ENCODE peak calls at places on chromosomes 1 and 21, in four cellular contexts. W is IMR-90, N is K562, L is GM12878. I is an unnamed sample. For H3K27me3, the result is how much of the 10 kb centered on the place peaks cover.

GRCh38 chr1:95384570-95384969 is 150.6 kb downstream of the RWDD3 start:
- DNase-seq in N (peak), W (peak), L (no peak), I (no peak)

GRCh38 chr1:28927442-28928305 is 13.3 kb downstream of the EPB41 start:
- DNase-seq in L (peak), N (peak), W (peak), I (peak)

GRCh38 chr1:31791131-31791858 is 24.5 kb downstream of the SPOCD1 start:
- DNase-seq in N (no peak), L (no peak), W (no peak), I (no peak)

GRCh38 chr1:45552309-45552708 is 1.7 kb downstream of the AKR1A1 start:
- DNase-seq in L (no peak), W (no peak), N (no peak), I (no peak)

GRCh38 chr1:156119503-156120209 is 5.1 kb downstream of the LMNA start:
- DNase-seq in N (peak), L (no peak), W (peak), I (no peak)

GRCh38 chr1:236854602-236854978 is 59.5 kb downstream of the MTR start:
- DNase-seq in N (no peak), W (peak), L (no peak), I (no peak)

GRCh38 chr1:226217273-226217672 is 6.2 kb upstream of the MIXL1 start:
- DNase-seq in W (peak), N (no peak), L (no peak), I (no peak)

GRCh38 chr21:38171723-38172344 is 85.0 kb upstream of the KCNJ15 start:
- DNase-seq in W (peak), L (no peak), N (no peak), I (no peak)

GRCh38 chr1:201262963-201263608 is 20.2 kb upstream of the PKP1 start:
- DNase-seq in W (no peak), N (no peak), L (no peak), I (peak)

GRCh38 chr1:64983110-64983509 is 16.8 kb upstream of the JAK1 start:
- DNase-seq in L (no peak), W (peak), N (no peak), I (peak)

GRCh38 chr1:99005537-99005942 is 879 bp upstream of the PLPPR5 start:
- DNase-seq in W (no peak), N (no peak), L (no peak), I (peak)

GRCh38 chr1:99005142-99005491 is 456 bp upstream of the PLPPR5 start:
- DNase-seq in W (no peak), L (no peak), N (no peak), I (no peak)

GRCh38 chr1:99007366-99007765 is 2.7 kb upstream of the PLPPR5 start:
- DNase-seq in W (no peak), L (no peak), N (no peak), I (no peak)

GRCh38 chr1:99003911-99004269 is 771 bp downstream of the PLPPR5 start:
- DNase-seq in N (no peak), L (no peak), W (no peak), I (peak)

GRCh38 chr1:99004270-99005141 is at the start of gene PLPPR5:
- DNase-seq in L (no peak), W (peak), N (no peak), I (peak)
- H3K4me3 ChIP-seq in L (no peak), W (peak), N (no peak), I (peak)

GRCh38 chr1:208631057-208631456 is 386.9 kb upstream of the PLXNA2 start:
- DNase-seq in L (no peak), W (no peak), N (no peak), I (no peak)

GRCh38 chr1:208628298-208628914 is 384.2 kb upstream of the PLXNA2 start:
- DNase-seq in W (no peak), N (no peak), L (no peak), I (no peak)

DNA sequence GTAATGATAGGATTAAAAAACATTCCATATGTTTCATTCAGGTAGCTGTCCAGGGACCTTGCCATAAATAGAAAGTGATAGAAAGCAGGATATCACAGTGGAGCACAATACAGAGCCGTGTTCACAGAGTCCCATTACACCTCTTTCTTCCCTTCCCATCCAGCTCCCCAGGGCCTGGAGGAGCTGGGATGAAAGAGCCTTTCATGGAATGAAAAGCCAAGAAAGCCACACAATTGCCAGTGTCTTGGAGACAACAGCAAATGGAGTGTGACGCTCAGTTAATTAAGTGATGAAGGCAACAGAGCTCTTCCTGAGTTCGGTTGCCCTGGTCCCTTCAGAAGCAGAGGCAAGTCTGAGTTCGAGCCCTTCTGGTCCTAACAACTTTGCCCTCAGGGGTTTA is 387.3 kb upstream of the PLXNA2 start:
- DNase-seq in N (no peak), L (no peak), W (no peak), I (no peak)
- TF ChIP-seq RCOR1 in N (no peak), L (no peak), W (no peak), I (no peak)

GRCh38 chr21:45613881-45614280 is 29.6 kb upstream of the PCBP3 start:
- DNase-seq in W (no peak), L (no peak), N (no peak), I (no peak)
- H3K27me3 ChIP-seq in W (under half), L (under half), N (half or more), I (under half)

DNA sequence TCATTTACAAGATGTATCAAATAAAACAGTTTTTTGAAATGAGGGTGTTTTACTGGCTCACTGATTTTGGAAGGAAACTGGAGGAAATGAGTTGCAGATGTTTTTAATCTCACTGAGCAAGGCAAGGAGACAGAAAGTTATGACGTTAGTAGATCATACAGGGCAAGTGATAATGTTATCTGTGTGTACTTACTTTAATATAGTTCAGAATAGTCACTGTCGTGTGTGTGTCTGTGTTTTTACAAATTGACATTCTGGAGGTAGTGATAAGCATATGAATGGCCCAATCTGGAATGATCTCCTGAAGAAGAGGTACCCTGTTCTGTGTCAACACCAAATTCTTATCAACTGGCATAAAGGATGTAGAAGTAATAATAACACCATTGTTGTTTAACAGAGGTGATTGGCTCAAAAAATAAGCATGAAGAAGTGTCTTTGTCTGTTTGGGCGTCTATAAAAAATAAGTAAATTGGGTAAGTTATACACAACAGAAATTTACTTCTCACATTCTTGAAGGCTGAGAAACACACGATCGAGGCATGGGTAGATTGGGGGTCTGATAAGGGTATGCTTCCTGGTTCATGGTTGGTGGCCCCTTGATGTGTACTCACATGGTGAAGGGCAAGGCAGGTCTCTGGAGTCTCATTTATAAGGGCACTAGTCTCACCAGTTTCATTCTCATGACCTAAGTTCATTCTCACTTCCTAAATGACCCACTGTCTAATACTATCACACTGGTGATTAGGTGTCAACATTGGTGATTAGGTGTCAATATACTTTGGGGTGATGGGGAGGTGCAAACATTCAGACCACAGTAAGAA is 2.1 kb upstream of the GBP4 start:
- DNase-seq in W (no peak), L (peak), N (no peak), I (peak)
- H3K4me3 ChIP-seq in W (no peak), L (no peak), N (no peak), I (no peak)

DNA sequence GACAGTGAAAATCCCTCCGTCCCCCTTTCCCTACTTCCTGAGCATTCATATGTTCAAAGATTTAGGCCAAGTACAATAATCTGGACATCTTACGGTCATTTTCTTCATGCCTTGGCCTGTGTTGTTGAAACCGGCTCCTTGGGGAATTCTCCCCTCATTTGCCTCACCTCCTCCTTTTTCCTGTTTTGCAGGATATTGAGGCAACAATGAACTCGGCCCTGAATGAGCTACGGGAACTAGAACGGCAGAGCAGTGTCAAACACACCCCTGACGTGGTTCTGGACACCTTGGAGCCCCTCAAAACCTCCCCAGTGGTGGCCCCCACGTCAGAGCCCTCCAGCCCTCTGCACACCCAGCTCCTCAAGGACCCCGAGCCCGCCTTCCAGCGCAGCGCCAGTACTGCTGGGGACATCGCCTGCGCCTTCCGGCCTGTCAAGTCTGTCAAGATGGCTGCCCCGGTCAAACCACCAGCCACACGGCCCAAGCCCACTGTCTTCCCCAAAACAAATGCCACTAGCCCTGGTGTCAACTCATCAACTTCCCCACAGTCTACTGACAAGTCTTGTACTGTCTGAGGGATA is 9.3 kb upstream of the IKBKE start:
- DNase-seq in L (no peak), N (no peak), W (no peak), I (no peak)
- TF ChIP-seq RCOR1 in L (no peak), N (no peak), W (no peak), I (no peak)

DNA sequence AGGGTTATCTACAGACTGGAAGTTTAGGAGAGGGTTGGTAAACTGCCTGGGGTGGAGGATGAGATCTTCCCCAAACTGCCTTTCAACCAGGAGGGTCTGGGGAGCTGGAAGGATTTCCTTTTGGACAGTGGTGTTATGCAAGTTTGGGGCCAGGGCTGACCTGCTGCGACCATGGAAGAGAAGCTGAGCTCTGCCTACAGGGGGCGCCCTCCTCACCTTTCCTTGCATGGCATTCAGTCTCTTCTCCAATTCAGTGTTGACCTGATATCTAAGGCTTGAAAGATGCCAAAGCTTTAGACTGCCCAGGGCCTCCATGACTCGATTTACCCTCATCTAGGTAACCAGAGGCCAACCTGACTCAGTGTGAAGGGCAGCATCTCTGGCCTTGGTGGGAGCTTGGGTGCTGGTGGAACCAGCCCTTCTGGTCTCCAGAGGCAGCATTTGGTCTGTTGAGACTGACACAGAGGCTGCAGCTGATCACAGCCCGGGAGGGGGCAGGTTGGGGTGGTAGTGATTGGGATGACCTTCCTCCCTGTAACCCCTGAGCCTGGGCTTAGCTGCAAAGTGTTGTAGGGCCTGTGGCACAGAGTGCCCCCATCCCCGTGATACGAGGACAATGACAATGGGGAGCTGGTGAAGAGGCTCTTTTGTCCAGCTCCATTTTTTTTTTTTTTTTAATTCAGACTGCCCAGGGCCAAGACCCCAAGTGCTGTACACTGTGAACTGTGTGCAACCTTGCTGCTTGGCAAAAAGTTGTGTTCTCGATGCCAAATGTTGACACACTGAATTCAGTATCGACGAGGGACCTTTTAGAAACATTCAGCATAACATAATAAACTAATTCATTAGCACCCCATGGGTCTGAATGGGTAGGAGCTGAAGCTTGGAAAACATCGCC is 169.9 kb downstream of the GRIK3 start:
- DNase-seq in N (peak), W (no peak), L (no peak), I (peak)
- H3K27me3 ChIP-seq in N (under half), W (under half), L (under half), I (under half)

DNA sequence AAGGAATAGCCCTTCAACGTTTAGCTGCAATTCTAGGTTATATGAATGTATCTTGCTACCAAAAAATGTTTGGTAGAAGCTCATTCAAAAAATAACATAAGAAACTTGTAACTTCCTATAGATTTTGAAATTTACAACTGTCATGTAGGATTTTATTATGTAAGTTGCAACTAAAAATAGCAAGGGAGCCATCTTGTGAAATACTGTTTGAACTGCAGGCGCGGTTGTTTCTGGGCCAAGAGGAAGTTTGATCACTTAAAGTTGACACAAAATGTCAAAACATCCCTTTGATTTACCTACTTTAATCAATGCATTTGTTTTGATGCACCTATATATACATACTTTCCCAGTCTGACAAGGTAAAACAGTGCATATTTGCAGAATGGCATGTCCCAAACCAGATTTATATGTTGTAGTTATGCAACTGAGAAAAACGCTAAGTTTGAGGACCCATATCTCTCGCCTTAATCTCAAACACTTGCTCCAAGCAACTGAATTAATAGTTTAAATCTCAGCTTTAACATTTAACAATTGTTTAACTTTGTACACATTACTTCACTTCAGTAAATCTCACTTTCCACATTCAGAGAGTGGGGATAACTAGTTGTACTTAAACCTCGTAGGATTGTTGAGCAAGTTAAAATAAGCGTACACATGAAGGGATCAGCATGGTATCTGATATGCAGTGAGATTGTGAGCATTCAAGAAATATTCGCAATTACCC is 63.9 kb downstream of the KCNK2 start:
- DNase-seq in L (no peak), N (peak), W (peak), I (peak)
- H3K4me3 ChIP-seq in L (no peak), N (no peak), W (no peak), I (no peak)

GRCh38 chr1:89887270-89887669 is 66.4 kb downstream of the LRRC8D start:
- DNase-seq in N (no peak), L (no peak), W (peak), I (no peak)

GRCh38 chr1:89892816-89893215 is 72.0 kb downstream of the LRRC8D start:
- DNase-seq in W (no peak), N (no peak), L (no peak), I (no peak)

GRCh38 chr1:89889336-89889640 is 68.5 kb downstream of the LRRC8D start:
- DNase-seq in W (peak), N (no peak), L (no peak), I (no peak)

GRCh38 chr1:89888480-89889335 is 67.9 kb downstream of the LRRC8D start:
- DNase-seq in N (peak), L (no peak), W (peak), I (no peak)

GRCh38 chr1:89890085-89890754 is 69.4 kb downstream of the LRRC8D start:
- DNase-seq in W (no peak), N (peak), L (no peak), I (no peak)
- TF ChIP-seq RCOR1 in W (no peak), N (peak), L (no peak), I (no peak)

GRCh38 chr1:37294514-37294913 is 179.9 kb upstream of the ZC3H12A start:
- DNase-seq in N (no peak), L (no peak), W (no peak), I (no peak)

GRCh38 chr1:37286881-37287280 is 187.5 kb upstream of the ZC3H12A start:
- DNase-seq in L (no peak), N (no peak), W (no peak), I (no peak)

GRCh38 chr1:37288900-37289299 is 185.5 kb upstream of the ZC3H12A start:
- DNase-seq in N (peak), L (peak), W (no peak), I (no peak)

GRCh38 chr1:37294096-37294495 is 180.3 kb upstream of the ZC3H12A start:
- DNase-seq in L (no peak), W (no peak), N (no peak), I (no peak)

DNA sequence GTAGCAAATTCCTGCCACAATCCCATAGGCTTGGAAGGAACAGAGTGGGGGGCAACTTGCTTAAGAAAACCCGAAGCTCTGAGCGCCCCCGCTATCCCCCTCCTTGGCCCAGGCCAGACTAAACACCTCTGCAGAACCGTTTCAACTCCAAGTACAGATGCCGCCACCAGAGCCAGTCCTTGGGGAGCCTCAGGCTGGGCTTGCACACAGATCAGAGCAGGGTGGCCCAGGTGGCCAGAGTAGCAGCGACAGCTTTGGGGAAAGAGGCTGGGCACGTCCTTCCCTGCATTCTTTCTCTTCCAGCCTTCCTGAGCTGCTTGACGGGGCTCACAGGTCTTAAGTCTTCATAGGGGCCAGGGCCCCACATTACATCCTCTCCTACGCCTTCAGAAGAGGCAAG is 181.6 kb upstream of the ZC3H12A start:
- DNase-seq in L (no peak), W (no peak), N (no peak), I (no peak)
- H3K27me3 ChIP-seq in L (under half), W (under half), N (under half), I (under half)

GRCh38 chr21:31410763-31411278 is 66.8 kb upstream of the TIAM1 start:
- DNase-seq in L (no peak), N (no peak), W (no peak), I (no peak)
- H3K4me3 ChIP-seq in L (no peak), N (no peak), W (no peak), I (no peak)